ENCODE peak calls at places on chromosomes 3 and 15, in seven cellular contexts. One of them, this sample, is unnamed.
A peak's percentile ranks its signal among the peaks of the same experiment; 100 is the strongest.

GRCh38 chr3:53495518-53496501 is 1.4 kb downstream of the CACNA1D start:
- DNase-seq in OCI-LY7: no peak
- DNase-seq in mucosa of descending colon: no peak
- DNase-seq in testis: no peak
- DNase-seq in A673: no peak
- DNase-seq in heart right ventricle: peak; percentile 10
- DNase-seq in astrocyte: no peak
- DNase-seq in this sample: peak; percentile 73

GRCh38 chr15:42385206-42385979 is 26.1 kb downstream of the CAPN3 start:
- DNase-seq in OCI-LY7: peak; percentile 73
- DNase-seq in mucosa of descending colon: no peak
- DNase-seq in testis: peak; percentile 65
- DNase-seq in A673: peak; percentile 67
- DNase-seq in heart right ventricle: no peak
- DNase-seq in astrocyte: peak; percentile 10
- DNase-seq in this sample: peak; percentile 91

GRCh38 chr3:100060685-100061484 is 53.4 kb downstream of the FILIP1L start:
- DNase-seq in OCI-LY7: no peak
- DNase-seq in mucosa of descending colon: no peak
- DNase-seq in testis: no peak
- DNase-seq in A673: no peak
- DNase-seq in heart right ventricle: no peak
- DNase-seq in astrocyte: no peak
- DNase-seq in this sample: no peak

GRCh38 chr3:67296039-67296892 is 298.2 kb downstream of the KBTBD8 start:
- DNase-seq in OCI-LY7: no peak
- DNase-seq in mucosa of descending colon: no peak
- DNase-seq in testis: no peak
- DNase-seq in A673: no peak
- DNase-seq in heart right ventricle: no peak
- DNase-seq in astrocyte: no peak
- DNase-seq in this sample: peak; percentile 73

GRCh38 chr3:64852738-64853137 is 164.9 kb upstream of the ADAMTS9 start:
- DNase-seq in OCI-LY7: no peak
- DNase-seq in mucosa of descending colon: no peak
- DNase-seq in testis: no peak
- DNase-seq in A673: no peak
- DNase-seq in heart right ventricle: no peak
- DNase-seq in astrocyte: no peak
- DNase-seq in this sample: no peak

GRCh38 chr3:158217992-158218391 is 108.1 kb downstream of the RSRC1 start:
- DNase-seq in OCI-LY7: no peak
- DNase-seq in mucosa of descending colon: no peak
- DNase-seq in testis: no peak
- DNase-seq in A673: no peak
- DNase-seq in heart right ventricle: no peak
- DNase-seq in astrocyte: no peak
- DNase-seq in this sample: no peak

GRCh38 chr3:177777699-177778098 is 580.4 kb upstream of the TBL1XR1 start:
- DNase-seq in OCI-LY7: peak; percentile 58
- DNase-seq in mucosa of descending colon: peak; percentile 53
- DNase-seq in testis: peak; percentile 74
- DNase-seq in A673: peak; percentile 84
- DNase-seq in heart right ventricle: peak; percentile 22
- DNase-seq in astrocyte: no peak
- DNase-seq in this sample: peak; percentile 82

GRCh38 chr3:43537206-43537605 is 84.6 kb downstream of the ANO10 start:
- DNase-seq in OCI-LY7: no peak
- DNase-seq in mucosa of descending colon: no peak
- DNase-seq in testis: no peak
- DNase-seq in A673: no peak
- DNase-seq in heart right ventricle: no peak
- DNase-seq in astrocyte: no peak
- DNase-seq in this sample: no peak

GRCh38 chr15:38886315-38887163 is 321.9 kb upstream of the RASGRP1 start:
- DNase-seq in OCI-LY7: no peak
- DNase-seq in mucosa of descending colon: no peak
- DNase-seq in testis: no peak
- DNase-seq in A673: no peak
- DNase-seq in heart right ventricle: no peak
- DNase-seq in astrocyte: peak; percentile 71
- DNase-seq in this sample: no peak

GRCh38 chr3:34002569-34003100 is 204.2 kb downstream of the PDCD6IP start:
- DNase-seq in OCI-LY7: no peak
- DNase-seq in mucosa of descending colon: no peak
- DNase-seq in testis: no peak
- DNase-seq in A673: no peak
- DNase-seq in heart right ventricle: no peak
- DNase-seq in astrocyte: no peak
- DNase-seq in this sample: no peak

GRCh38 chr3:38500688-38501417 is 4.7 kb downstream of the EXOG start:
- DNase-seq in OCI-LY7: no peak
- DNase-seq in mucosa of descending colon: no peak
- DNase-seq in testis: no peak
- DNase-seq in A673: no peak
- DNase-seq in heart right ventricle: no peak
- DNase-seq in astrocyte: no peak
- DNase-seq in this sample: no peak

GRCh38 chr3:167750273-167750971 is 14.9 kb downstream of the SERPINI1 start:
- DNase-seq in OCI-LY7: peak; percentile 81
- DNase-seq in mucosa of descending colon: no peak
- DNase-seq in testis: no peak
- DNase-seq in A673: no peak
- DNase-seq in heart right ventricle: no peak
- DNase-seq in astrocyte: no peak
- DNase-seq in this sample: no peak

GRCh38 chr3:99658274-99658673 is 19.9 kb downstream of the COL8A1 start:
- DNase-seq in OCI-LY7: no peak
- DNase-seq in mucosa of descending colon: no peak
- DNase-seq in testis: no peak
- DNase-seq in A673: no peak
- DNase-seq in heart right ventricle: no peak
- DNase-seq in astrocyte: no peak
- DNase-seq in this sample: no peak

GRCh38 chr3:196357905-196358304 is 19.7 kb upstream of the TM4SF19 start:
- DNase-seq in OCI-LY7: no peak
- DNase-seq in mucosa of descending colon: no peak
- DNase-seq in testis: no peak
- DNase-seq in A673: no peak
- DNase-seq in heart right ventricle: no peak
- DNase-seq in astrocyte: no peak
- DNase-seq in this sample: no peak

GRCh38 chr3:148992635-148993230 is 1.4 kb downstream of the GYG1 start:
- DNase-seq in OCI-LY7: no peak
- DNase-seq in mucosa of descending colon: no peak
- DNase-seq in testis: no peak
- DNase-seq in A673: no peak
- DNase-seq in heart right ventricle: no peak
- DNase-seq in astrocyte: no peak
- DNase-seq in this sample: peak; percentile 50

DNA sequence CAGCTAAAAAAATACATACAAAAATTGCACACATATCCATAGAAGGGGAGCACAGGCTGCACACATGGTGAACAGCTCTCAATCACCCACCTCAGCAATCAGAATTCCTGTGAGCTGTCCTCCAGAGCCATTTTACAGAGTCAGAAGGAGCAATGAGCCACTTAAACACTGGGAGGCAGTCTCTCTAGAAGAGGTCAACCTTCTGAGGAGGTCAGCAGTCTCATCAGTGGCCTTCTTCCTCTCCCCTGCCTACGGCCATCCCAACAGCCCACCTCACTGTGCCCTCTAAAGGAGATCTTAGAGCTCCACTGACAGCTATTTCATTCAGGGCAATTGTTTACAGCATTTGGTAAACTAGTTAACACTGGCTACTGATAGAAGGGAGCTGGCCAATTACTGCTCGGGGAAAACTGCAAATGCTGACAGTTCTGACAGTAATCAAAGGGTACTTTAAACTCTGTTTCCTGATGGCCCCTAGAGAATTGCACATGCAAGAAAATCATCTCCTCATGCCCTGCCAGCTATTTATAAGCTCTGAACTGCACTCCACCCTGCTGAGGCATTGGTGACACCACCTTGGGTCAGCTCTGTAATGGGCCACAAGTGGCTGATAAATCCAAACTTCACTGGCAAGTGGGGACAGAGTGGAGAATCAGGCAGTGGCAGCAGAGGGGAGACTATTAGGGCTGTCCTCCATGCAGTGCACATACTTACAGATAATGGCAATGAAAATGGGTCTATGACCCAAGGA is 42.1 kb upstream of the TSPAN3 start:
- DNase-seq in OCI-LY7: no peak
- DNase-seq in mucosa of descending colon: no peak
- DNase-seq in testis: no peak
- DNase-seq in A673: no peak
- DNase-seq in heart right ventricle: no peak
- DNase-seq in astrocyte: no peak
- DNase-seq in this sample: peak; percentile 64
- TF ChIP-seq CTCF in OCI-LY7: no peak
- TF ChIP-seq CTCF in mucosa of descending colon: no peak
- TF ChIP-seq CTCF in testis: no peak
- TF ChIP-seq CTCF in A673: peak; percentile 26
- TF ChIP-seq CTCF in heart right ventricle: no peak
- TF ChIP-seq CTCF in astrocyte: no peak
- TF ChIP-seq CTCF in this sample: peak; percentile 71

GRCh38 chr3:88222343-88222742 is 72.6 kb downstream of the C3orf38 start:
- DNase-seq in OCI-LY7: no peak
- DNase-seq in mucosa of descending colon: no peak
- DNase-seq in testis: no peak
- DNase-seq in A673: peak; percentile 64
- DNase-seq in heart right ventricle: no peak
- DNase-seq in astrocyte: no peak
- DNase-seq in this sample: no peak
- H3K4me1 ChIP-seq in OCI-LY7: no peaks in the 10 kb centered on the region
- H3K4me1 ChIP-seq in mucosa of descending colon: no peaks in the 10 kb centered on the region
- H3K4me1 ChIP-seq in testis: no peaks in the 10 kb centered on the region
- H3K4me1 ChIP-seq in A673: peaks cover 72% of the 10 kb centered on the region
- H3K4me1 ChIP-seq in heart right ventricle: no peaks in the 10 kb centered on the region
- H3K4me1 ChIP-seq in astrocyte: no peaks in the 10 kb centered on the region
- H3K4me1 ChIP-seq in this sample: peaks cover 6% of the 10 kb centered on the region

GRCh38 chr3:188037965-188038581 is 115.9 kb upstream of the LPP start:
- DNase-seq in OCI-LY7: no peak
- DNase-seq in mucosa of descending colon: no peak
- DNase-seq in testis: no peak
- DNase-seq in A673: no peak
- DNase-seq in heart right ventricle: no peak
- DNase-seq in astrocyte: peak; percentile 57
- DNase-seq in this sample: no peak
- TF ChIP-seq CTCF in OCI-LY7: no peak
- TF ChIP-seq CTCF in mucosa of descending colon: no peak
- TF ChIP-seq CTCF in testis: no peak
- TF ChIP-seq CTCF in A673: no peak
- TF ChIP-seq CTCF in heart right ventricle: no peak
- TF ChIP-seq CTCF in astrocyte: no peak
- TF ChIP-seq CTCF in this sample: no peak

GRCh38 chr3:5425371-5425770 is 237.9 kb downstream of the EDEM1 start:
- DNase-seq in OCI-LY7: no peak
- DNase-seq in mucosa of descending colon: no peak
- DNase-seq in testis: no peak
- DNase-seq in A673: no peak
- DNase-seq in heart right ventricle: no peak
- DNase-seq in astrocyte: no peak
- DNase-seq in this sample: no peak
- H3K4me1 ChIP-seq in OCI-LY7: no peaks in the 10 kb centered on the region
- H3K4me1 ChIP-seq in mucosa of descending colon: no peaks in the 10 kb centered on the region
- H3K4me1 ChIP-seq in testis: peaks cover 9% of the 10 kb centered on the region
- H3K4me1 ChIP-seq in A673: no peaks in the 10 kb centered on the region
- H3K4me1 ChIP-seq in heart right ventricle: no peaks in the 10 kb centered on the region
- H3K4me1 ChIP-seq in astrocyte: no peaks in the 10 kb centered on the region
- H3K4me1 ChIP-seq in this sample: no peaks in the 10 kb centered on the region

DNA sequence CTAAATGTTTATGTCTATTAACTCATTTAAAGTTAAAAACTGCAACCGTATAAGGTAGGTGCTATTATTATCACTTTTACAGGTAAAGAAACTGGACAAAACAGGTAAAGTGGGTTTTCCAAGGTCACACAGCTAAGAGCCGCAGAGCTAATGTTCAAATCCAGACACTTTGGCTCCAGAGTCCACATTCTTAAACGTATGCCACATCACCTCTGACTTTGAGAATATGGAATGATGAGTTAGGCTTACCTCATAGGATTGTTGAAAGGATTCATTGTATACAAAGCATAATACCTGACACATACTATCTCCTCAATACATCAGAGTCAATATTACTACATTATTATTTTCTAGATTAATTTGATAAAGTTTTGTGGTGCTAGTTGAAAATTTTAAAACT is 240.9 kb upstream of the STT3B start:
- DNase-seq in OCI-LY7: no peak
- DNase-seq in mucosa of descending colon: no peak
- DNase-seq in testis: no peak
- DNase-seq in A673: no peak
- DNase-seq in heart right ventricle: no peak
- DNase-seq in astrocyte: no peak
- DNase-seq in this sample: no peak
- TF ChIP-seq CTCF in OCI-LY7: no peak
- TF ChIP-seq CTCF in mucosa of descending colon: no peak
- TF ChIP-seq CTCF in testis: no peak
- TF ChIP-seq CTCF in A673: no peak
- TF ChIP-seq CTCF in heart right ventricle: no peak
- TF ChIP-seq CTCF in astrocyte: no peak
- TF ChIP-seq CTCF in this sample: no peak

DNA sequence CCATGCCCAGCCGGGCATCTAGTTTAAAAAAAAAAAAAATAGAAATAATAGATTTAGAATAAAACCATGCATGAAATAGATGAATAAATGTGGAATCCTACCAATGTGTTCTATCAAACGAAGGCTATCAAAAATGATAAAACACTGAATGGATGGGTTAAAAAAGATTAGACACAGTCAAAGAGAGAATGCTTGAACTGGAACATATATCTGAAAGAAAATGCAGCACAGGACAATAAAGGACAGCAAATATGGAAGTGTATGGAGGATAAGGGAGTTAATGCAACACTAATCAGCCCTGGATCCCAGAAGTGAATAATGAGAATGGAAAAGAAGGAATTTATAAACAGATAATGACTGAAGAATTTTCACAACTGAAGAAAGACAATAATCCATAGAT is 571.7 kb downstream of the GRM7 start:
- DNase-seq in OCI-LY7: no peak
- DNase-seq in mucosa of descending colon: no peak
- DNase-seq in testis: no peak
- DNase-seq in A673: no peak
- DNase-seq in heart right ventricle: no peak
- DNase-seq in astrocyte: no peak
- DNase-seq in this sample: no peak
- H3K4me1 ChIP-seq in OCI-LY7: no peaks in the 10 kb centered on the region
- H3K4me1 ChIP-seq in mucosa of descending colon: no peaks in the 10 kb centered on the region
- H3K4me1 ChIP-seq in testis: no peaks in the 10 kb centered on the region
- H3K4me1 ChIP-seq in A673: no peaks in the 10 kb centered on the region
- H3K4me1 ChIP-seq in heart right ventricle: no peaks in the 10 kb centered on the region
- H3K4me1 ChIP-seq in astrocyte: no peaks in the 10 kb centered on the region
- H3K4me1 ChIP-seq in this sample: no peaks in the 10 kb centered on the region

GRCh38 chr15:35246376-35246965 is 161.4 kb upstream of the NANOGP8 start:
- DNase-seq in OCI-LY7: no peak
- DNase-seq in mucosa of descending colon: no peak
- DNase-seq in testis: no peak
- DNase-seq in A673: no peak
- DNase-seq in heart right ventricle: no peak
- DNase-seq in astrocyte: no peak
- DNase-seq in this sample: peak; percentile 71

DNA sequence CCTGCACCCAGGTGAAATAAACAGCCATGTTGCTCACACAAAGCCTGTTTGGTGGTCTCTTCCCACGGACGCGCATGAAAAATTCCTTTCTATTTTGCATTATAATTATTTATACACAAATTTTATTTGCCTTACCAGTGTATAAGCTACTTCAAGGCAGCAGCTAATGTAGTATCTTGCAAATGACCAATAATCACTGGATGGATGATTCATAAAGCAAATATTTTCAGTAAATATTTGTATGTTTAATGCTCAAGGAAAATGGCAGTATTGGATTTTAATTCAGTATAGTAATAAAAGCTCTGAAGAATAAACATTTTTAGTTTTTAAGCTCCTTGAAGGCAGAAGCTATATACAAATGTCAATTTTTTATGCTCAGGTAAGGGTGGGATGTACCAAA is 158.7 kb upstream of the NANOGP8 start:
- DNase-seq in OCI-LY7: no peak
- DNase-seq in mucosa of descending colon: no peak
- DNase-seq in testis: no peak
- DNase-seq in A673: no peak
- DNase-seq in heart right ventricle: no peak
- DNase-seq in astrocyte: no peak
- DNase-seq in this sample: no peak
- TF ChIP-seq CTCF in OCI-LY7: no peak
- TF ChIP-seq CTCF in mucosa of descending colon: no peak
- TF ChIP-seq CTCF in testis: no peak
- TF ChIP-seq CTCF in A673: no peak
- TF ChIP-seq CTCF in heart right ventricle: no peak
- TF ChIP-seq CTCF in astrocyte: no peak
- TF ChIP-seq CTCF in this sample: no peak